ENCODE peak calls at places on chromosomes 13 and 19, in six cellular contexts. C, Y, S, H, V and O are unnamed samples.

GRCh38 chr13:83692800-83693199 is 189.5 kb downstream of the SLITRK1 start:
- DNase-seq in H (no peak), Y (no peak), V (no peak), C (no peak), S (no peak), O (no peak)

GRCh38 chr13:25203256-25203794 is 31.2 kb upstream of the AMER2 start:
- DNase-seq in H (no peak), S (no peak), C (no peak), V (no peak), Y (no peak), O (no peak)

GRCh38 chr13:27926644-27927434 is 7.0 kb downstream of the PDX1 start:
- DNase-seq in S (no peak), Y (no peak), C (no peak), H (no peak), V (no peak), O (no peak)

GRCh38 chr19:54106716-54107115 is 4.1 kb downstream of the NDUFA3 start:
- DNase-seq in S (no peak), H (peak; percentile 4), Y (no peak), V (no peak), C (no peak), O (no peak)

GRCh38 chr19:40217921-40218890 is at the start of gene TTC9B:
- DNase-seq in C (no peak), H (peak; percentile 91), S (peak; percentile 46), V (no peak), Y (no peak), O (no peak)

GRCh38 chr19:19530423-19530804 is 1.7 kb downstream of the YJEFN3 start:
- DNase-seq in C (no peak), S (no peak), Y (no peak), H (no peak), V (no peak), O (no peak)

GRCh38 chr13:111114362-111115050 is 604 bp upstream of the ARHGEF7 start:
- DNase-seq in S (no peak), V (no peak), H (no peak), Y (no peak), C (no peak), O (peak; percentile 66)

GRCh38 chr19:29620931-29621351 is 14.9 kb downstream of the POP4 start:
- DNase-seq in S (no peak), V (no peak), C (no peak), H (no peak), Y (no peak), O (no peak)

GRCh38 chr19:35274323-35274722 is 5.6 kb downstream of the USF2 start:
- DNase-seq in S (no peak), Y (no peak), C (no peak), V (no peak), H (no peak), O (no peak)

GRCh38 chr13:57666554-57666953 is 35.0 kb downstream of the PCDH17 start:
- DNase-seq in C (no peak), V (no peak), S (no peak), Y (no peak), H (no peak), O (no peak)

GRCh38 chr19:13849991-13850909 is 26.7 kb upstream of the NANOS3 start:
- DNase-seq in V (no peak), C (no peak), Y (peak; percentile 53), S (no peak), H (peak; percentile 80), O (peak; percentile 70)

GRCh38 chr13:28356506-28357064 is 138.3 kb downstream of the FLT1 start:
- DNase-seq in V (no peak), C (no peak), S (no peak), H (no peak), Y (no peak), O (no peak)

GRCh38 chr13:113001251-113002140 is 32.5 kb downstream of the MCF2L start:
- DNase-seq in S (no peak), V (no peak), H (no peak), C (no peak), Y (peak; percentile 47), O (peak; percentile 88)

GRCh38 chr19:55677572-55678028 is 2.6 kb downstream of the EPN1 start:
- DNase-seq in C (no peak), Y (no peak), V (no peak), S (no peak), H (no peak), O (no peak)

GRCh38 chr19:49512970-49513745 is 697 bp downstream of the FCGRT start:
- DNase-seq in S (no peak), H (peak; percentile 77), C (no peak), V (no peak), Y (peak; percentile 89), O (peak; percentile 42)

GRCh38 chr19:2431318-2432055 is 4.1 kb upstream of the TIMM13 start:
- DNase-seq in V (no peak), C (no peak), Y (no peak), S (no peak), H (no peak), O (no peak)

GRCh38 chr19:1264801-1265610 is 4.1 kb upstream of the CIRBP start:
- DNase-seq in C (no peak), S (no peak), V (no peak), Y (peak; percentile 84), H (peak; percentile 50), O (no peak)

GRCh38 chr19:56094449-56094848 is 26.6 kb downstream of the ZNF787 start:
- DNase-seq in Y (no peak), H (no peak), S (no peak), V (no peak), C (no peak), O (no peak)

GRCh38 chr19:2207991-2208860 is 27.9 kb downstream of the PLEKHJ1 start:
- DNase-seq in S (no peak), H (peak; percentile 61), V (no peak), C (no peak), Y (no peak), O (no peak)

GRCh38 chr19:14695471-14695870 is 5.6 kb downstream of the ZNF333 start:
- DNase-seq in Y (no peak), S (no peak), C (no peak), H (no peak), V (no peak), O (no peak)

GRCh38 chr19:30676990-30677679 is 305.0 kb downstream of the ZNF536 start:
- DNase-seq in Y (no peak), S (no peak), V (no peak), C (no peak), H (no peak), O (no peak)

GRCh38 chr19:1811472-1811894 is 593 bp downstream of the ATP8B3 start:
- DNase-seq in H (peak; percentile 90), C (peak; percentile 90), Y (peak; percentile 59), S (no peak), V (no peak), O (peak; percentile 79)

GRCh38 chr13:105273665-105274222 is 1261.7 kb downstream of the EFNB2 start:
- DNase-seq in Y (no peak), S (no peak), H (no peak), C (no peak), V (no peak), O (no peak)

GRCh38 chr13:51643882-51644281 is 59.6 kb downstream of the WDFY2 start:
- DNase-seq in S (no peak), C (peak; percentile 68), Y (peak; percentile 63), V (no peak), H (no peak), O (no peak)

GRCh38 chr13:99800951-99801350 is 170.6 kb downstream of the ZIC5 start:
- DNase-seq in H (no peak), Y (no peak), C (no peak), V (no peak), S (no peak), O (no peak)
- TF ChIP-seq JUND in H (no peak), Y (no peak), C (no peak), V (no peak), S (no peak), O (no peak)

GRCh38 chr13:30796132-30796832 is 60.9 kb downstream of the ALOX5AP start:
- DNase-seq in S (no peak), H (no peak), Y (no peak), C (no peak), V (peak; percentile 45), O (no peak)
- TF ChIP-seq JUND in S (no peak), H (no peak), Y (no peak), C (no peak), V (no peak), O (no peak)

DNA sequence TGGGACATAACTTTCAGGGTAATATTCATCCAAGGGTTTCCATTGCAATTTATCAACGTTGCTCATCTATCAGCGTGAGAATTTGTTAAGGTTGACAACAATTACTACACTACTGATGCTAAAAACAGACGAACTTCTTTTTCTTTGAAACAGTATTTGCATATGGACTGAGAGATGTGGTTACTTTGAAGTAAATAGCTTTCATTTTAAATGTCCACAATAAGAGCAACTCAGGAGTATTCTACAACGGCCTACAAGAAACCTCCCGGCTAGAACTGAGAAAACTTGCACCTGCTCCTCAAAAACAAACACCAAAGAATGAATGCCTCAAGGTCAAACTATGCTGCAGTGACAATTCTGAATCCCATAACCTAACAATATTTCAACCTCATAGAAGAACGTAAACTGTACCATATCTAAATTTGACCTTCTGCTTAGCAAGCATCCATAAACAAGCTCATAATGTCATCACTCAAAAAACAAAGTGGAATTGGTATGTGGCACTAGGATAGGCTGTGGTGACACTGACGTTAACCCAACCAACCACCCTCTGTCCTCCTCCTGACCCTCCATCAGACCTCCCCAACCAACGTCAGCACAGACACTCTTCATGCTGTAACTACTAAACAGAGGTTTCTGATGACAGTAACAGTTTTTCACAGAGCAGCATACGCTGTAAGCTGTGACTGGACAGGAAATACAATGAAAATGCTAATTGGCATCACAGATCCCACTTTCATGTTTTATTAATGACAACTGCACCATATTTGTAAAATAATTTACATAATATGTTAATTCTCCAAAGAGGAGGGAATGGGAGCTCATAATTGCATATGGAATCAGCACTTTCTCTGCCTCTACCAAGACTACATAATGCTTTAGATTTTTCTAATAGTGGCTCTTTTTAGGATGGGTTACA is 238.2 kb downstream of the IRS2 start:
- DNase-seq in H (no peak), S (no peak), V (no peak), Y (no peak), C (no peak), O (no peak)
- TF ChIP-seq JUND in H (no peak), S (no peak), V (no peak), Y (no peak), C (no peak), O (no peak)

DNA sequence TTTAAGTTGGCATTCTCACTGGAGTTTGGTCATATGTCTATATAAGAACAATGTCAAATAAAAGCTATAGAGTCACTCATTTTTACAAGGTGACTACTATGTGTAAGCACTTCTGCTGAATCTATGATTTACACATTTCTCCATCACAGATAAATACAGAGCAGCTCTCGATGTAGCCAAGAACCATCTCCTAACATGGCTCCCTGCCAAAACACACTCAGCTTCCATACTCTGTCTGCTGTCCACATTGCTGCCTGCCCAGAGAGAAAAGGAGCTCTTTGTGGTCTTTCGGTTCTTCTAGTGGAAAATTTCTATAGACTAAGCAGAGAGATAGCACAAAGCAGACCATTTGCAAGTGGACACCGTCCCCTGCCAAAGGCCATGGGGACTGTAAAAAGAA is 190.9 kb upstream of the KLF12 start:
- DNase-seq in Y (peak; percentile 53), V (no peak), H (no peak), C (no peak), S (no peak), O (no peak)
- TF ChIP-seq JUND in Y (no peak), V (no peak), H (no peak), C (no peak), S (no peak), O (no peak)

DNA sequence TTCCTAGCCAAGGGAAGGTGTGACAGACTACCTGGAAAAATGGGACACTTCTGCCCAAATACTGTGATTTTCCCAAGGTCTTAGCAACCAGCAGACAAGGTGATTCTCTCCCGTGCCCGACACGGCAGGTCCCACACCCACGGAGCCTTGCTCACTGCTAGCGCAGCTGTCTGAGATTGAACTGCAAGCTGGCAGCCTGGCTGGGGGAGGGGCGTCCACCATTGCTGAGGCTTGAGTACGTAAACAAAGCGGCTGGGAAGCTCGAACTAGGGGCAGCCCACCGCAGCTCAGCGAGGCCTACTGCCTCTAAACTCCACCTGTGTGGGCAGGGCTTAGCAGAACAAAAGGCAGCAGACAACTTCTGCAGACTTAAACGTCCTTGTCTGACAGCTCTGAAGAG is 146.2 kb downstream of the UGGT2 start:
- DNase-seq in Y (no peak), S (no peak), H (no peak), V (no peak), C (no peak), O (no peak)
- TF ChIP-seq JUND in Y (no peak), S (no peak), H (no peak), V (no peak), C (no peak), O (no peak)